ENCODE peak calls at places on chromosomes 1 and 21, in eight cellular contexts. M is aorta, Y is tibial artery, F is A549, L is spleen, I is neuronal stem cell, V is endodermal cell, W is left ventricle myocardium inferior. T is an unnamed sample.

GRCh38 chr1:218521414-218522169 is 176.5 kb downstream of the TGFB2 start:
- DNase-seq in I (no peak), F (no peak), V (peak), Y (peak), M (peak), W (no peak), L (no peak), T (no peak)

GRCh38 chr1:37782491-37782890 is 11.2 kb upstream of the MANEAL start:
- DNase-seq in V (no peak), M (no peak), F (no peak), Y (no peak), I (no peak), L (no peak), W (no peak), T (no peak)

GRCh38 chr1:80509965-80510522 is 1290.7 kb upstream of the ADGRL2 start:
- DNase-seq in W (no peak), F (no peak), Y (no peak), M (no peak), I (peak), L (no peak), V (peak), T (no peak)

GRCh38 chr1:11727119-11727518 is 8.8 kb upstream of the AGTRAP start:
- DNase-seq in F (no peak), I (no peak), L (no peak), M (no peak), V (no peak), W (no peak), Y (no peak), T (no peak)

GRCh38 chr1:189939967-189940366 is 537.7 kb downstream of the BRINP3 start:
- DNase-seq in W (no peak), I (no peak), L (no peak), Y (no peak), F (no peak), M (no peak), V (no peak), T (no peak)

GRCh38 chr1:40899230-40899870 is 37.2 kb upstream of the CITED4 start:
- DNase-seq in V (peak), F (no peak), I (no peak), Y (no peak), W (no peak), M (no peak), L (no peak), T (no peak)

GRCh38 chr1:111625263-111625662 is 5.7 kb downstream of the RAP1A start:
- DNase-seq in L (no peak), W (no peak), I (no peak), M (no peak), F (no peak), V (no peak), Y (no peak), T (no peak)

GRCh38 chr1:19179597-19180271 is 30.3 kb downstream of the UBR4 start:
- DNase-seq in V (no peak), W (no peak), Y (no peak), L (no peak), F (no peak), M (no peak), I (no peak), T (no peak)

GRCh38 chr1:94955767-94956632 is 29.1 kb upstream of the CNN3 start:
- DNase-seq in W (peak), V (no peak), I (no peak), L (no peak), M (no peak), Y (no peak), F (no peak), T (no peak)

GRCh38 chr1:35554261-35555211 is 2.7 kb downstream of the KIAA0319L start:
- DNase-seq in M (no peak), W (no peak), I (no peak), V (no peak), F (no peak), Y (no peak), L (no peak), T (no peak)

GRCh38 chr1:90725341-90725960 is 8.3 kb upstream of the BARHL2 start:
- DNase-seq in I (no peak), W (no peak), L (no peak), Y (no peak), M (no peak), F (no peak), V (peak), T (no peak)

GRCh38 chr1:170494369-170494768 is 37.6 kb upstream of the GORAB start:
- DNase-seq in W (no peak), L (no peak), M (no peak), F (no peak), Y (no peak), I (no peak), V (peak), T (no peak)

GRCh38 chr1:72568113-72568512 is 285.8 kb upstream of the NEGR1 start:
- DNase-seq in I (no peak), F (no peak), Y (no peak), L (no peak), V (no peak), W (no peak), M (no peak), T (no peak)

GRCh38 chr21:17813353-17813752 is 5.8 kb downstream of the C21orf91 start:
- DNase-seq in L (no peak), I (no peak), W (no peak), F (no peak), V (no peak), Y (no peak), M (no peak), T (no peak)
- H3K27ac ChIP-seq in L (no peak), I (no peak), W (no peak), F (no peak), V (no peak), Y (no peak), M (no peak), T (no peak)

DNA sequence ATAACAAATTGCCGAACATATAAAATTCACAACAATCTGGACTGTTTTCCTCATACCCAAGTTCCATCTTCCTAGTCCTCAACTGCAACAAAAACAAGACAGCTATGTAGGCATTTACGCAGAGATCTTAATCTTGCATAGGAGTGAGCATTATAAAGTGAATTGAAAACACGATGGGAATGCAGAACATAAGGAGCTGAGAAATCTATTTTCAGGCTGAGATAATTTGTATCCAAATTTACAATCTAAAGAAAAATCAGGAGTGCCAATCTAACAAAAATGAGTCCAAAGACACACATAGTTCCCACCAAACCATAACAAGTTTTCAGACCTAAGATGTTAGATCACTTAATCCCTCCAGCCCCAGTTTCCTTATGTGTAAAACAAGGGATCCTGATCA is 1.9 kb downstream of the SLC16A1 start:
- DNase-seq in F (no peak), I (no peak), V (no peak), Y (no peak), L (no peak), W (no peak), M (no peak), T (no peak)
- H3K27ac ChIP-seq in F (peak), I (no peak), V (no peak), Y (peak), L (no peak), W (peak), M (no peak), T (peak)

GRCh38 chr1:55352801-55353180 is 137.6 kb upstream of the USP24 start:
- DNase-seq in V (no peak), Y (no peak), I (no peak), L (no peak), W (no peak), F (no peak), M (no peak), T (no peak)
- H3K27ac ChIP-seq in V (no peak), Y (no peak), I (no peak), L (no peak), W (peak), F (no peak), M (no peak), T (peak)

GRCh38 chr1:161706483-161707347 is at the start of gene FCRLA:
- DNase-seq in F (no peak), Y (no peak), V (no peak), M (no peak), L (no peak), I (no peak), W (no peak), T (no peak)
- H3K27ac ChIP-seq in F (no peak), Y (peak), V (no peak), M (peak), L (no peak), I (no peak), W (peak), T (peak)

GRCh38 chr1:54107131-54107530 is 45.7 kb downstream of the CDCP2 start:
- DNase-seq in M (no peak), W (no peak), L (no peak), Y (no peak), I (no peak), V (peak), F (no peak), T (no peak)

GRCh38 chr1:54108156-54108555 is 44.6 kb downstream of the CDCP2 start:
- DNase-seq in L (no peak), I (no peak), W (no peak), F (no peak), V (no peak), Y (no peak), M (no peak), T (no peak)

GRCh38 chr1:54109131-54110105 is 43.4 kb downstream of the CDCP2 start:
- DNase-seq in W (no peak), M (no peak), F (no peak), V (no peak), I (no peak), L (no peak), Y (no peak), T (no peak)

GRCh38 chr1:54105736-54106269 is 47.0 kb downstream of the CDCP2 start:
- DNase-seq in M (no peak), V (no peak), F (no peak), W (no peak), L (no peak), Y (no peak), I (no peak), T (no peak)

DNA sequence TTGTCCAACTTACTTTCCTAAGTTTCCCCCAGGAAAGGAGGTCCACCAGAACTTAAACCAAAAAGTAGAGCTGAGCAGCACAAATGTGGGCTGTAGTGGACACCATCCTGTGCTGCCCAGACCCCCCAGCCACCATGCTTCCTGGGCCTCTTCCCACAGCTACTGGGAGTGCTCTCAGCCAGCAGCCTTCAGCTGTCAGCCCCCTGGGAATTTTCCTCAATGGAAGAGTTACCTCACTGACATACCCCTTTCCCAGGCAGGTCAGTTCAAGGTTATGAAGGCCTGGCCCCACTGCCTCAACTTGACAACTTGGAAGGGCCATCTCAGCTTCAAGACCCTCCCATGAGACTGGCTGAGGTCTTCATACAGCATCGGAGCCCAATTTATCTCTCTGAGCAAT is 47.7 kb downstream of the CDCP2 start:
- DNase-seq in M (no peak), V (peak), I (no peak), W (no peak), L (no peak), F (no peak), Y (no peak), T (no peak)
- H3K27ac ChIP-seq in M (no peak), V (no peak), I (no peak), W (no peak), L (no peak), F (no peak), Y (no peak), T (no peak)

GRCh38 chr1:202873026-202873425 is 15.9 kb downstream of the RABIF start:
- DNase-seq in I (no peak), L (peak), Y (no peak), F (no peak), M (no peak), V (no peak), W (no peak), T (no peak)
- H3K27ac ChIP-seq in I (no peak), L (no peak), Y (no peak), F (no peak), M (no peak), V (no peak), W (no peak), T (no peak)

DNA sequence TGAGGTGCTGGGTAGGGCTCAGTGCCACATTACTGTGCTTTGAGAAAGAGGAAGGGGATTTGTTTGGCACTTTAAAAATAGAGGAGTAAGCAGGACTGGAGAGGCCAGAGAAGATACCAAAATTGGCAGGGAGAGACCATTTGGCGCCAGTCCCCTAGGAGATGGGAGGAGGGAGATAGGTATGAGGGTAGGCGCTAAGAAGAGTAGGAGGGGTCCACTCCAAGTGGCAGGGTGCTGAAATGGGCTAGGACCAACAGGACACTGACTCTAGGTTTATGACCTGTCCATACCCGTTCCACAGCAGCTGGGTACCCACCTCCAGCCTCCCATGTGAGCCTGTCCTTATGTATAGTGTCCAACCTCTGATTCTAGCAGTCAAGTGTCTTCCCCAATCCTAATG is 1.0 kb upstream of the CRTC2 start:
- DNase-seq in V (peak), I (no peak), F (no peak), W (no peak), M (no peak), Y (no peak), L (peak), T (no peak)
- H3K27ac ChIP-seq in V (no peak), I (peak), F (no peak), W (peak), M (no peak), Y (peak), L (no peak), T (peak)

GRCh38 chr1:209355415-209355814 is 228.1 kb upstream of the CAMK1G start:
- DNase-seq in F (no peak), M (no peak), I (no peak), Y (no peak), V (no peak), W (no peak), L (no peak), T (no peak)
- H3K27ac ChIP-seq in F (no peak), M (no peak), I (no peak), Y (no peak), V (no peak), W (no peak), L (no peak), T (no peak)